ENCODE peak calls at places on chromosomes 12 and 14, in seven cellular contexts. A is lung, G is astrocyte of the spinal cord, F is RWPE1, H is heart left ventricle, V is AG09309, J is A549. U is an unnamed sample.

GRCh38 chr12:59085680-59086079 is 165.4 kb upstream of the LRIG3 start:
- DNase-seq in A (no peak), G (peak; percentile 30), F (no peak), H (no peak), V (no peak), J (no peak), U (no peak)

GRCh38 chr12:2378835-2379330 is 326.1 kb downstream of the CACNA1C start:
- DNase-seq in A (no peak), G (no peak), F (no peak), H (no peak), V (no peak), J (no peak), U (no peak)

GRCh38 chr12:72146495-72146894 is 125.7 kb upstream of the TRHDE start:
- DNase-seq in A (no peak), G (no peak), F (no peak), H (no peak), V (no peak), J (no peak), U (no peak)

GRCh38 chr14:21192447-21192822 is 36.6 kb upstream of the OR5AU1 start:
- DNase-seq in A (no peak), G (no peak), F (no peak), H (no peak), V (no peak), J (no peak), U (no peak)

GRCh38 chr14:66311935-66312334 is 174.2 kb upstream of the CCDC196 start:
- DNase-seq in A (no peak), G (no peak), F (no peak), H (no peak), V (no peak), J (no peak), U (no peak)

GRCh38 chr14:68663385-68664076 is 129.3 kb downstream of the ZFP36L1 start:
- DNase-seq in A (no peak), G (peak; percentile 77), F (no peak), H (no peak), V (peak; percentile 79), J (no peak), U (no peak)

GRCh38 chr12:85865905-85866304 is 8.2 kb upstream of the NTS start:
- DNase-seq in A (no peak), G (no peak), F (no peak), H (peak; percentile 64), V (no peak), J (no peak), U (no peak)

GRCh38 chr12:126353604-126354003 is 1288.4 kb downstream of the AACS start:
- DNase-seq in A (no peak), G (peak; percentile 64), F (peak; percentile 22), H (no peak), V (peak; percentile 27), J (no peak), U (no peak)

GRCh38 chr12:17304503-17305347 is 698.8 kb upstream of the LMO3 start:
- DNase-seq in A (no peak), G (peak; percentile 41), F (peak; percentile 36), H (no peak), V (no peak), J (peak; percentile 32), U (peak; percentile 35)

GRCh38 chr14:100771121-100771800 is 44.6 kb downstream of the DLK1 start:
- DNase-seq in A (no peak), G (no peak), F (no peak), H (no peak), V (no peak), J (no peak), U (no peak)

GRCh38 chr12:71155228-71155627 is 2.6 kb downstream of the TSPAN8 start:
- DNase-seq in A (no peak), G (no peak), F (no peak), H (no peak), V (no peak), J (no peak), U (no peak)

GRCh38 chr14:90968025-90968424 is 92.4 kb downstream of the RPS6KA5 start:
- DNase-seq in A (no peak), G (no peak), F (no peak), H (no peak), V (no peak), J (no peak), U (no peak)

GRCh38 chr12:86660000-86660399 is 403.8 kb upstream of the MGAT4C start:
- DNase-seq in A (no peak), G (no peak), F (no peak), H (no peak), V (no peak), J (no peak), U (no peak)

GRCh38 chr12:97837401-97837800 is 374.8 kb downstream of the RMST start:
- DNase-seq in A (peak; percentile 42), G (peak; percentile 76), F (peak; percentile 13), H (no peak), V (no peak), J (no peak), U (peak; percentile 29)

GRCh38 chr14:27242874-27243273 is 645.0 kb upstream of the NOVA1 start:
- DNase-seq in A (no peak), G (no peak), F (no peak), H (no peak), V (no peak), J (no peak), U (no peak)

GRCh38 chr12:69154585-69155363 is 84.6 kb upstream of the CPSF6 start:
- DNase-seq in A (peak; percentile 72), G (peak; percentile 52), F (peak; percentile 55), H (peak; percentile 68), V (peak; percentile 4), J (peak; percentile 62), U (no peak)

GRCh38 chr12:20305470-20305869 is 62.9 kb upstream of the PDE3A start:
- DNase-seq in A (no peak), G (peak; percentile 72), F (no peak), H (no peak), V (no peak), J (no peak), U (no peak)

GRCh38 chr14:71923471-71923870 is 8.8 kb upstream of the RGS6 start:
- DNase-seq in A (no peak), G (no peak), F (no peak), H (no peak), V (no peak), J (no peak), U (no peak)

GRCh38 chr12:120584343-120585149 is 3.3 kb upstream of the POP5 start:
- DNase-seq in A (peak; percentile 43), G (no peak), F (peak; percentile 38), H (peak; percentile 61), V (no peak), J (peak; percentile 29), U (no peak)
- TF ChIP-seq CTCF in A (no peak), G (peak; percentile 21), F (peak; percentile 67), H (peak; percentile 34), V (peak; percentile 36), J (peak; percentile 28), U (peak; percentile 42)

GRCh38 chr12:109302358-109302757 is 6.7 kb downstream of the FOXN4 start:
- DNase-seq in A (no peak), G (no peak), F (peak; percentile 28), H (no peak), V (no peak), J (peak; percentile 46), U (no peak)
- TF ChIP-seq CTCF in A (no peak), G (no peak), F (no peak), H (no peak), V (no peak), J (no peak), U (peak; percentile 20)

GRCh38 chr12:84508325-84508861 is 404.2 kb downstream of the SLC6A15 start:
- DNase-seq in A (no peak), G (peak; percentile 80), F (peak; percentile 71), H (peak; percentile 45), V (peak; percentile 70), J (peak; percentile 11), U (peak; percentile 13)
- TF ChIP-seq CTCF in A (no peak), G (peak; percentile 66), F (peak; percentile 60), H (no peak), V (peak; percentile 77), J (no peak), U (peak; percentile 42)

DNA sequence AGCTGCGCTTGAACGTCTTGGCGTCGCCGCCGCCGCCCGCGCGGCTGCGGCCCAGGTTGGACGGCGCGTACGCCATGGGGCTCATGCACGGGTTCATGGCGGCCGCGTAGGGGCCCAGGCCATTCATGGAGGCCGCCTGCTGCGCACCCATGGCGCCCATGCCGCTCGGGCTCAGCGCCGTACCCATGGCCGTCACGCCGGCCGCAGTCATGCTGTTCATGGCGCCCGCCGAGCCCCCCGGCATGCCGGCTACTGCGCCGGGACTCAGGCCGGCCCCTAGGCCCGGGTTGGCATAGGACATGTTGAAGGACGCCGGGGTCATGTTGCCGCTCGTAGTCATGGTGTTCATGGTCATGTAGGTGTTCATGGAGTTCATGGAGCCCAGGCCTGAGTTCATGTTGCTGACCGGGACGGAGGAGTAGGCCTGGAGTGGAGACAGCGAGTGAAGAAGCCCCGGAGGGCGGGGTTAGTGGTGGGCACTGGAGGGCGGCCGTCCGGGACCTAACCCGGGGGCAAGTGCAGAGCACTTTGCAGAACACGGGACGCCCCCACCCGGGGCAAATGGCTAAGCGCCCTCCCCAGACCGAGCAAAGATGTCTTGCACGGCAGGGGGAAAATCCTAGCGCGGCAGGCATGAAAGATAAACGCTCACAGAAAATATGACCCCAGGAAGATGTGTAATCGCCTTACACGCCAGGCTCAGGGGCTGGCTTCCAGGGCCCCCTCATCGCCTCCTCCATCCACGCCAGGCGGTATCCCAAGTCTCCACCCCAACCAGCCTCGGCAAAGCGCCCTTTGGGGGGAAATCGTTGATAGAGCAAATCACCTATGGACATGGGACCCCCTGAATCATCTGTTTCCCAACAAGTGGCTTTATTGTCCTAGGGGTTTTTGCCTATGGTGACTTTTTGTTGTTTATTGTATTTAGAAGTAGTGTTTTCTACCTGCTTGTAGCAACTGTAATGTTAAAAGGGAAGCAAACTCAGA is 2.5 kb downstream of the FOXA1 start:
- DNase-seq in A (no peak), G (no peak), F (no peak), H (no peak), V (no peak), J (no peak), U (no peak)
- TF ChIP-seq CTCF in A (no peak), G (no peak), F (no peak), H (no peak), V (no peak), J (no peak), U (no peak)

GRCh38 chr14:74251546-74252030 is 12.3 kb downstream of the VSX2 start:
- DNase-seq in A (peak; percentile 79), G (peak; percentile 68), F (peak; percentile 63), H (peak; percentile 76), V (peak; percentile 31), J (peak; percentile 82), U (peak; percentile 20)
- TF ChIP-seq CTCF in A (peak; percentile 83), G (peak; percentile 94), F (peak; percentile 93), H (peak; percentile 82), V (peak; percentile 91), J (peak; percentile 79), U (peak; percentile 95)

U was measured in epithelial cell of proximal tubule.